ENCODE peak calls at places on chromosomes 2 and 18, in seven cellular contexts. T is NCI-H1092 treated with DMSO at 0.1 percent for 48 hours; X is neural crest cell; I is ureter; R is stimulated activated CD8-positive, alpha-beta memory T cell treated with anti-CD3 and anti-CD28 coated beads, Interleukin-7, amount 100 ng/mL, for 24 hours; C is NCI-H748 treated with DMSO at 0.1 percent for 48 hours; H is NCI-H2171. K is an unnamed sample.

GRCh38 chr2:33529771-33530481 is 53.5 kb downstream of the RASGRP3 start:
- DNase-seq in T (no peak), H (no peak), X (no peak), C (no peak), I (no peak), R (no peak), K (no peak)

GRCh38 chr18:27838230-27838629 is 338.7 kb downstream of the CDH2 start:
- DNase-seq in I (no peak), R (no peak), T (no peak), C (no peak), X (no peak), H (no peak), K (no peak)

GRCh38 chr2:106560773-106561172 is 73.6 kb downstream of the CD8B2 start:
- DNase-seq in H (no peak), R (no peak), C (no peak), T (no peak), I (no peak), X (no peak), K (no peak)

GRCh38 chr2:127293386-127293757 is 572 bp downstream of the ERCC3 start:
- DNase-seq in T (no peak), X (no peak), H (no peak), I (no peak), R (peak), C (peak), K (no peak)

GRCh38 chr18:9766076-9766481 is 58.0 kb downstream of the RAB31 start:
- DNase-seq in X (no peak), C (no peak), I (no peak), R (no peak), T (no peak), H (no peak), K (no peak)

GRCh38 chr2:1784087-1784486 is 39.8 kb upstream of the PXDN start:
- DNase-seq in R (no peak), I (no peak), H (no peak), X (no peak), T (no peak), C (no peak), K (no peak)

GRCh38 chr2:1837022-1837421 is 92.7 kb upstream of the PXDN start:
- DNase-seq in X (no peak), C (no peak), T (peak), H (no peak), R (no peak), I (no peak), K (no peak)

GRCh38 chr18:80202264-80202998 is 44.9 kb downstream of the PARD6G start:
- DNase-seq in C (no peak), T (no peak), H (no peak), R (no peak), I (no peak), X (no peak), K (no peak)

GRCh38 chr18:67456691-67457090 is 59.8 kb downstream of the DSEL start:
- DNase-seq in I (no peak), H (no peak), R (no peak), T (no peak), C (no peak), X (no peak), K (no peak)

GRCh38 chr2:143463717-143464116 is 334.5 kb downstream of the ARHGAP15 start:
- DNase-seq in R (no peak), T (no peak), C (no peak), X (no peak), I (no peak), H (no peak), K (no peak)

GRCh38 chr2:70173520-70173919 is 17.3 kb downstream of the C2orf42 start:
- DNase-seq in X (no peak), I (no peak), C (no peak), R (no peak), H (no peak), T (no peak), K (no peak)

GRCh38 chr2:179595284-179595683 is 266.1 kb downstream of the ZNF385B start:
- DNase-seq in H (no peak), I (no peak), T (no peak), C (no peak), R (no peak), X (no peak), K (no peak)

GRCh38 chr2:133780099-133780996 is 212.1 kb upstream of the NCKAP5 start:
- DNase-seq in C (peak), R (no peak), H (peak), T (peak), X (peak), I (peak), K (no peak)

GRCh38 chr18:55861266-55861665 is 273.3 kb upstream of the TCF4 start:
- DNase-seq in C (no peak), T (no peak), X (no peak), R (no peak), H (no peak), I (no peak), K (no peak)

GRCh38 chr2:7077660-7078278 is 160.6 kb downstream of the RNF144A start:
- DNase-seq in X (no peak), I (no peak), R (no peak), C (no peak), H (no peak), T (no peak), K (no peak)

K was measured in activated T-helper 9 cell treated with anti-CD3 and anti-CD28 coated beads, Interleukin-2, amount 50 U/mL, for 16 hours.